ENCODE peak calls at places on chromosomes 3 and 15, in six cellular contexts. U, R, H, A, G and N are unnamed samples.

GRCh38 chr15:77409259-77410156 is 10.4 kb downstream of the PEAK1 start:
- DNase-seq in U (no peak), R (no peak), H (peak), A (peak), G (no peak), N (no peak)

GRCh38 chr3:185270262-185270955 is 16.6 kb upstream of the EHHADH start:
- DNase-seq in U (no peak), R (no peak), H (no peak), A (peak), G (no peak), N (no peak)

GRCh38 chr3:71258116-71258515 is 325.4 kb downstream of the FOXP1 start:
- DNase-seq in U (no peak), R (no peak), H (no peak), A (no peak), G (no peak), N (peak)

GRCh38 chr3:53238051-53238850 is 17.6 kb downstream of the TKT start:
- DNase-seq in U (no peak), R (peak), H (no peak), A (no peak), G (no peak), N (peak)

GRCh38 chr3:182135056-182135455 is 423.3 kb downstream of the SOX2 start:
- DNase-seq in U (no peak), R (no peak), H (no peak), A (no peak), G (no peak), N (no peak)

GRCh38 chr15:55402707-55403106 is 5.5 kb downstream of the CCPG1 start:
- DNase-seq in U (no peak), R (no peak), H (no peak), A (peak), G (no peak), N (no peak)

GRCh38 chr3:41169038-41169437 is 30.3 kb upstream of the CTNNB1 start:
- DNase-seq in U (no peak), R (no peak), H (no peak), A (no peak), G (no peak), N (no peak)

GRCh38 chr3:22269827-22270226 is 518.8 kb upstream of the ZNF385D start:
- DNase-seq in U (no peak), R (no peak), H (no peak), A (no peak), G (no peak), N (no peak)

GRCh38 chr15:26891448-26891881 is 24.6 kb downstream of the GABRA5 start:
- DNase-seq in U (peak), R (no peak), H (no peak), A (peak), G (peak), N (peak)

GRCh38 chr15:77713281-77713680 is 80.6 kb upstream of the LINGO1 start:
- DNase-seq in U (no peak), R (no peak), H (no peak), A (no peak), G (no peak), N (no peak)

GRCh38 chr3:144287001-144287400 is 315.4 kb downstream of the DIPK2A start:
- DNase-seq in U (no peak), R (no peak), H (no peak), A (no peak), G (no peak), N (no peak)

GRCh38 chr3:114499986-114500385 is 206.2 kb downstream of the TIGIT start:
- DNase-seq in U (no peak), R (no peak), H (no peak), A (peak), G (no peak), N (no peak)

GRCh38 chr3:65820600-65820999 is 218.1 kb downstream of the MAGI1 start:
- DNase-seq in U (no peak), R (no peak), H (no peak), A (no peak), G (no peak), N (no peak)

GRCh38 chr3:46705751-46706572 is 4.8 kb downstream of the TMIE start:
- DNase-seq in U (peak), R (no peak), H (no peak), A (no peak), G (peak), N (no peak)

GRCh38 chr15:74775894-74776293 is 6.0 kb upstream of the CSK start:
- DNase-seq in U (no peak), R (no peak), H (no peak), A (no peak), G (no peak), N (no peak)

GRCh38 chr3:44030690-44031344 is 210.9 kb upstream of the TOPAZ1 start:
- DNase-seq in U (no peak), R (no peak), H (no peak), A (no peak), G (no peak), N (no peak)

GRCh38 chr3:143120716-143121239 is 1.2 kb downstream of the CHST2 start:
- DNase-seq in U (no peak), R (no peak), H (peak), A (peak), G (no peak), N (no peak)

GRCh38 chr3:187808466-187809291 is 63.4 kb upstream of the BCL6 start:
- DNase-seq in U (no peak), R (no peak), H (no peak), A (no peak), G (no peak), N (peak)

GRCh38 chr15:69468241-69469121 is 15.9 kb downstream of the RPLP1 start:
- DNase-seq in U (no peak), R (no peak), H (peak), A (no peak), G (no peak), N (peak)

GRCh38 chr3:80983753-80984152 is 777.7 kb downstream of the GBE1 start:
- DNase-seq in U (no peak), R (no peak), H (no peak), A (no peak), G (no peak), N (no peak)

GRCh38 chr3:73580343-73580742 is 44.4 kb downstream of the PDZRN3 start:
- DNase-seq in U (no peak), R (no peak), H (no peak), A (no peak), G (no peak), N (peak)

GRCh38 chr15:73799466-73799865 is 46.3 kb upstream of the INSYN1 start:
- DNase-seq in U (no peak), R (no peak), H (no peak), A (no peak), G (no peak), N (no peak)

GRCh38 chr3:44375450-44375849 is 36.9 kb downstream of the TCAIM start:
- DNase-seq in U (no peak), R (no peak), H (no peak), A (no peak), G (no peak), N (no peak)

GRCh38 chr3:27976933-27977332 is 254.8 kb upstream of the EOMES start:
- DNase-seq in U (no peak), R (no peak), H (no peak), A (no peak), G (no peak), N (peak)

GRCh38 chr15:29405564-29405963 is 135.9 kb upstream of the NSMCE3 start:
- DNase-seq in U (no peak), R (no peak), H (no peak), A (no peak), G (no peak), N (no peak)

GRCh38 chr15:31452595-31453557 is 126.2 kb downstream of the KLF13 start:
- DNase-seq in U (peak), R (no peak), H (no peak), A (no peak), G (no peak), N (no peak)

GRCh38 chr15:62847900-62848489 is 194.6 kb upstream of the TPM1 start:
- DNase-seq in U (peak), R (peak), H (peak), A (peak), G (peak), N (no peak)

GRCh38 chr15:70149667-70150404 is 52.1 kb upstream of the TLE3 start:
- DNase-seq in U (no peak), R (no peak), H (no peak), A (no peak), G (no peak), N (no peak)

GRCh38 chr3:28349397-28350000 is 875 bp upstream of the AZI2 start:
- DNase-seq in U (no peak), R (peak), H (no peak), A (no peak), G (no peak), N (peak)

GRCh38 chr3:56375654-56376053 is 92.6 kb downstream of the ERC2 start:
- DNase-seq in U (no peak), R (no peak), H (no peak), A (no peak), G (no peak), N (no peak)

GRCh38 chr3:103218146-103218545 is 783.3 kb downstream of the ZPLD1 start:
- DNase-seq in U (no peak), R (no peak), H (no peak), A (peak), G (no peak), N (no peak)

GRCh38 chr3:9404680-9405079 is 7.3 kb downstream of the SETD5 start:
- DNase-seq in U (no peak), R (no peak), H (no peak), A (no peak), G (no peak), N (no peak)

GRCh38 chr3:36701903-36702374 is 62.4 kb downstream of the DCLK3 start:
- DNase-seq in U (no peak), R (no peak), H (no peak), A (no peak), G (no peak), N (peak)

GRCh38 chr3:85148056-85148455 is 189.3 kb downstream of the CADM2 start:
- DNase-seq in U (no peak), R (no peak), H (no peak), A (no peak), G (no peak), N (no peak)

GRCh38 chr3:124142389-124142970 is 150.6 kb upstream of the ROPN1 start:
- DNase-seq in U (peak), R (no peak), H (no peak), A (no peak), G (no peak), N (no peak)

GRCh38 chr3:63034106-63034505 is 158.9 kb upstream of the CADPS start:
- DNase-seq in U (no peak), R (no peak), H (no peak), A (no peak), G (no peak), N (no peak)

GRCh38 chr15:58522391-58522790 is 90.6 kb downstream of the LIPC start:
- DNase-seq in U (no peak), R (no peak), H (no peak), A (no peak), G (peak), N (no peak)

GRCh38 chr15:58522865-58523264 is 91.1 kb downstream of the LIPC start:
- DNase-seq in U (no peak), R (no peak), H (no peak), A (no peak), G (no peak), N (no peak)

GRCh38 chr15:58520464-58520863 is 88.7 kb downstream of the LIPC start:
- DNase-seq in U (no peak), R (no peak), H (no peak), A (no peak), G (no peak), N (no peak)

GRCh38 chr15:58520936-58521292 is 89.1 kb downstream of the LIPC start:
- DNase-seq in U (no peak), R (no peak), H (no peak), A (no peak), G (no peak), N (no peak)

GRCh38 chr15:58521293-58521991 is 89.7 kb downstream of the LIPC start:
- DNase-seq in U (no peak), R (peak), H (no peak), A (no peak), G (peak), N (peak)
- H3K27ac ChIP-seq in U (no peak), R (no peak), H (no peak), A (no peak), G (peak), N (peak)

DNA sequence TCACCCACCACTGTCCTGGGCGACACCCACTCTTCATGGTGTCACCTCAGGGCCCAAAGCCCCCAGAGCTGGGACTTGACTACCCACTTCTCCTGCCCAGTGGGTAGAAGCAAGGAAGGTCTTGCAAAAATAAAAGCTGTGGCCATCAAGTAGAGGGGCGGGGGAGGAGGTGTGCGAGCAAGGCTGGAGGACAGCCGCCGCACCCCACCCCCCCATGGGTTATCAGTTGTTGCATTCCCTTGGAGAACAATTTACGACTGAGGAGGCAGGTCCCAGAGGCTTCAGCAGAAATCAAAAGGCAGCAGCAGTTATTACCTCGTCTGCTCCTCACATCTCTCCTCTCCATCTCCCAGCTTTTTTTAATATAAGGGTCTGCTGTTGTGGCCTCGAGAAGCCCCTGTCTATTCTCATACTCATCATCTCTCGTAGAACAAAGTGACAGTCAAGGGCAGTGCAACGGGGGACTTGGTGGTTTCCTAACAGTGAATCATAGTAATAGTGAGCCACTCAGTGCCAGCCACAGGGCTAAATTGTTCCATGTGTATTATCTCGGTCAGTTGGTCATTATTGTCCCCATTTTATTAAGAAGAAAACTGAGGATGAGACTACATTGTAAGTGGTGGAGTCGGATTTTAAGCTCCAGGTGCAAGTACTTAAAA is 116.4 kb downstream of the PDCD6IP start:
- DNase-seq in U (no peak), R (no peak), H (no peak), A (no peak), G (no peak), N (no peak)
- H3K27ac ChIP-seq in U (no peak), R (no peak), H (no peak), A (no peak), G (no peak), N (no peak)

GRCh38 chr3:59432676-59433075 is 382.9 kb upstream of the CFAP20DC start:
- DNase-seq in U (no peak), R (no peak), H (no peak), A (no peak), G (no peak), N (no peak)

GRCh38 chr3:59433546-59433945 is 383.7 kb upstream of the CFAP20DC start:
- DNase-seq in U (no peak), R (no peak), H (no peak), A (no peak), G (no peak), N (no peak)

GRCh38 chr3:59438492-59438891 is 388.7 kb upstream of the CFAP20DC start:
- DNase-seq in U (no peak), R (no peak), H (no peak), A (no peak), G (no peak), N (no peak)

GRCh38 chr3:59442056-59442455 is 392.2 kb upstream of the CFAP20DC start:
- DNase-seq in U (no peak), R (no peak), H (no peak), A (no peak), G (no peak), N (no peak)

GRCh38 chr3:59436164-59436958 is 386.5 kb upstream of the CFAP20DC start:
- DNase-seq in U (no peak), R (no peak), H (no peak), A (no peak), G (no peak), N (no peak)
- H3K27ac ChIP-seq in U (no peak), R (no peak), H (no peak), A (no peak), G (no peak), N (no peak)

DNA sequence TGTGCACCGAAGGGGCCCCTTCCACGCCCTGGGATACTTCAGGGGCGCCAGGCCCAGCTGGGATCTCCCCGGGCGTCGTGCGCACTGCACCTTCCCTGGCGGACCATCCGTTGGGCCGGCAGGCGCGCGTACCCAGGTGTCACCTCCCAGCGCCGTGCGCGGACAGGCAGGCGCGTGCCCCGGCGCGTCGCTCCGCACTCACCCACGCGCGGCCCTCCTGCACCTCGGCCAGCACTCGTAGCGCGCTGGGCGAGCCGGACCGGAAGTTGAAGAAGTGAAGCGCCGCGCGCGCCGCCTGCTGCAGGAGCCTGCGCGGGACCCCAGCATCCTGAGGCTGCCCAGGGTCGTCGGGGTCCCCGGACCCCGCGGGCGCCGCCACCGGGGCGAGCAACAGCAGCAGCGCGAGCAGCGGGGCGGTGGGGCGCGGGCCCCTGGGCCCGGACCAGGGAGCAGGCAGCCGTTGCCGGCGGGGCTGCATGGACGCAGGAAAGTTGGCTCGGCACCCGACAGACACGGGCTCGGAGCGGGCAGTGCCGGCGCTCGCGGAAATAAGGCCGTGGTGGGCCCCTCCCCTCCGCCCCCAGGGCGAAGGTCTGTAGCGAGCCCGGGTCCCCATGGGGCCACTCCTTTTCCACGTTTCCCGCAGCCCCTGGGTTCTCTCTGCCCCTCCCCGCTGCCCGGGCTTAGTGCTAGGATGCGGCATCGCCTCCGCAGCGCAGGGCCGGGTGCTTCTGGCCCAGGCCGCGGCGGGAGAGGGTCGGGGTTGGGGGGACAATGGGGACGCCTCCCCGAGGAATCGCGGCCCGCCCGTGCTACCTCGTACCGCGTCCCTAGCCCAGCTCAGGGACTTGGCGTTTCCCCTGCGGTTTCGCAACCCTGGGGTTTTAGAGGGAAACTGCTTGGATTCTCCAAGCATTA is at the start of gene RARRES1:
- DNase-seq in U (peak), R (no peak), H (peak), A (no peak), G (peak), N (no peak)
- H3K27ac ChIP-seq in U (peak), R (no peak), H (peak), A (no peak), G (peak), N (no peak)